ENCODE peak calls at places on chromosomes 7 and 10, in five cellular contexts. O, E, B, L and Q are unnamed samples.
A peak's percentile ranks its signal among the peaks of the same experiment; 100 is the strongest.

GRCh38 chr7:22666732-22667131 is 60.3 kb upstream of the IL6 start:
- DNase-seq in O (no peak), E (no peak), B (peak; percentile 70), L (no peak), Q (peak; percentile 81)

GRCh38 chr7:12031638-12032037 is 179.5 kb upstream of the TMEM106B start:
- DNase-seq in O (no peak), E (no peak), B (no peak), L (peak; percentile 86), Q (peak; percentile 48)

GRCh38 chr10:92413011-92413410 is 122.0 kb downstream of the MARCHF5 start:
- DNase-seq in O (no peak), E (no peak), B (no peak), L (no peak), Q (no peak)

GRCh38 chr10:84256510-84257342 is 11.9 kb downstream of the RGR start:
- DNase-seq in O (no peak), E (peak; percentile 66), B (no peak), L (no peak), Q (peak; percentile 27)

GRCh38 chr10:133224861-133225366 is 5.1 kb upstream of the UTF1 start:
- DNase-seq in O (no peak), E (no peak), B (no peak), L (no peak), Q (no peak)

GRCh38 chr10:73225518-73225917 is 21.5 kb downstream of the DNAJC9 start:
- DNase-seq in O (no peak), E (no peak), B (no peak), L (no peak), Q (peak; percentile 14)

GRCh38 chr10:121961456-121961855 is 13.6 kb downstream of the NSMCE4A start:
- DNase-seq in O (no peak), E (no peak), B (no peak), L (no peak), Q (no peak)

GRCh38 chr7:107860981-107861652 is 29.9 kb upstream of the DLD start:
- DNase-seq in O (no peak), E (no peak), B (peak; percentile 38), L (no peak), Q (peak; percentile 50)

GRCh38 chr7:43244782-43245181 is 132.3 kb downstream of the HECW1 start:
- DNase-seq in O (no peak), E (no peak), B (no peak), L (no peak), Q (no peak)

GRCh38 chr10:48382982-48383381 is 76.5 kb downstream of the MAPK8 start:
- DNase-seq in O (no peak), E (no peak), B (no peak), L (no peak), Q (no peak)

GRCh38 chr10:3666525-3667302 is 118.3 kb downstream of the KLF6 start:
- DNase-seq in O (no peak), E (no peak), B (no peak), L (no peak), Q (no peak)

GRCh38 chr7:116122972-116123595 is 87.3 kb upstream of the TES start:
- DNase-seq in O (no peak), E (peak; percentile 23), B (no peak), L (no peak), Q (peak; percentile 38)

GRCh38 chr10:70925377-70926214 is 37.2 kb upstream of the PCBD1 start:
- DNase-seq in O (no peak), E (peak; percentile 77), B (no peak), L (no peak), Q (peak; percentile 36)

GRCh38 chr10:29522038-29522855 is 112.5 kb downstream of the SVIL start:
- DNase-seq in O (no peak), E (peak; percentile 12), B (no peak), L (no peak), Q (no peak)

GRCh38 chr10:35890970-35891330 is 248.9 kb upstream of the FZD8 start:
- DNase-seq in O (no peak), E (no peak), B (no peak), L (no peak), Q (no peak)

GRCh38 chr7:33351709-33352108 is 222.3 kb downstream of the BBS9 start:
- DNase-seq in O (no peak), E (no peak), B (no peak), L (no peak), Q (no peak)

GRCh38 chr10:516766-517165 is 172.7 kb downstream of the DIP2C start:
- DNase-seq in O (no peak), E (no peak), B (no peak), L (no peak), Q (no peak)

GRCh38 chr7:20507157-20507556 is 108.3 kb upstream of the ABCB5 start:
- DNase-seq in O (no peak), E (no peak), B (peak; percentile 22), L (no peak), Q (no peak)

GRCh38 chr7:128366290-128366689 is 4.8 kb upstream of the PRRT4 start:
- DNase-seq in O (no peak), E (peak; percentile 4), B (no peak), L (no peak), Q (no peak)

GRCh38 chr10:73113543-73113942 is 3.3 kb downstream of the NUDT13 start:
- DNase-seq in O (no peak), E (no peak), B (no peak), L (no peak), Q (peak; percentile 48)

GRCh38 chr10:45058580-45058979 is 57.9 kb downstream of the ZNF22 start:
- DNase-seq in O (no peak), E (no peak), B (no peak), L (no peak), Q (no peak)

GRCh38 chr7:15720849-15721471 is 34.5 kb upstream of the MEOX2 start:
- DNase-seq in O (no peak), E (peak; percentile 5), B (no peak), L (peak; percentile 38), Q (peak; percentile 53)

GRCh38 chr7:94888542-94888941 is 18.9 kb upstream of the PPP1R9A start:
- DNase-seq in O (no peak), E (no peak), B (peak; percentile 36), L (no peak), Q (peak; percentile 59)

GRCh38 chr10:114470956-114471905 is 66.9 kb upstream of the AFAP1L2 start:
- DNase-seq in O (peak; percentile 56), E (peak; percentile 79), B (no peak), L (peak; percentile 24), Q (peak; percentile 75)

GRCh38 chr7:159137906-159138305 is 6.8 kb downstream of the VIPR2 start:
- DNase-seq in O (no peak), E (no peak), B (no peak), L (no peak), Q (no peak)

GRCh38 chr10:78991187-78991586 is 77.6 kb upstream of the ZMIZ1 start:
- DNase-seq in O (no peak), E (no peak), B (peak; percentile 84), L (peak; percentile 28), Q (peak; percentile 35)

GRCh38 chr10:70812814-70813213 is 2.9 kb upstream of the SGPL1 start:
- DNase-seq in O (no peak), E (no peak), B (no peak), L (no peak), Q (no peak)

GRCh38 chr7:64882341-64883112 is 20.5 kb upstream of the ZNF273 start:
- DNase-seq in O (no peak), E (peak; percentile 79), B (no peak), L (no peak), Q (no peak)

GRCh38 chr7:19116121-19117080 is 1.0 kb downstream of the TWIST1 start:
- DNase-seq in O (peak; percentile 5), E (peak; percentile 39), B (peak; percentile 24), L (no peak), Q (peak; percentile 45)